ENCODE peak calls at places on chromosome 19, in six cellular contexts. N, D, G, H, T and Z are unnamed samples.

GRCh38 chr19:41591951-41592562 is 16.1 kb downstream of the CEACAM21 start:
- DNase-seq in G (no peak), H (no peak), T (no peak), N (no peak), D (no peak), Z (no peak)

GRCh38 chr19:51891193-51891747 is 3.5 kb upstream of the ZNF577 start:
- DNase-seq in T (no peak), H (no peak), G (no peak), D (no peak), N (no peak), Z (no peak)

GRCh38 chr19:39533791-39534190 is 1.1 kb upstream of the EID2B start:
- DNase-seq in D (no peak), N (no peak), T (no peak), H (no peak), G (no peak), Z (no peak)

GRCh38 chr19:48152552-48152951 is 17.6 kb downstream of the LIG1 start:
- DNase-seq in N (peak), T (peak), D (peak), H (peak), G (peak), Z (peak)

GRCh38 chr19:21568816-21569496 is 63.6 kb downstream of the ZNF429 start:
- DNase-seq in H (peak), N (peak), T (peak), D (no peak), G (peak), Z (peak)

GRCh38 chr19:56321254-56321980 is 6.8 kb upstream of the ZSCAN5A start:
- DNase-seq in G (no peak), N (no peak), T (no peak), H (no peak), D (no peak), Z (no peak)

GRCh38 chr19:10292206-10292788 is 2.5 kb downstream of the ICAM5 start:
- DNase-seq in N (no peak), D (peak), T (peak), H (peak), G (peak), Z (peak)

GRCh38 chr19:29770653-29771052 is 41.1 kb upstream of the CCNE1 start:
- DNase-seq in H (no peak), D (no peak), T (no peak), N (no peak), G (no peak), Z (no peak)

GRCh38 chr19:43290568-43291359 is 21.4 kb upstream of the PSG9 start:
- DNase-seq in G (no peak), T (no peak), H (no peak), N (no peak), D (no peak), Z (peak)

GRCh38 chr19:35545855-35546381 is 492 bp downstream of the TMEM147 start:
- DNase-seq in N (no peak), H (peak), T (peak), G (peak), D (peak), Z (peak)